ENCODE peak calls at places on chromosomes 16 and 17, in five cellular contexts. J is memory B cell, Z is hepatocyte, W is transverse colon, E is non-pigmented ciliary epithelial cell. D is an unnamed sample.

GRCh38 chr16:83802559-83802958 is 5.2 kb upstream of the HSBP1 start:
- DNase-seq in W (no peak), E (no peak), J (no peak), Z (no peak), D (no peak)

GRCh38 chr17:82399601-82400101 is 18.5 kb upstream of the HEXD start:
- DNase-seq in W (no peak), Z (no peak), J (no peak), E (no peak), D (no peak)

GRCh38 chr17:74045608-74046007 is 157.9 kb upstream of the RPL38 start:
- DNase-seq in J (no peak), Z (peak), W (no peak), E (no peak), D (no peak)

GRCh38 chr17:62648247-62648953 is 20.9 kb downstream of the MRC2 start:
- DNase-seq in J (no peak), E (no peak), Z (no peak), W (no peak), D (no peak)

GRCh38 chr17:17191346-17191792 is 14.8 kb downstream of the PLD6 start:
- DNase-seq in W (no peak), J (no peak), Z (no peak), E (peak), D (no peak)

GRCh38 chr17:76584427-76585047 is 1.1 kb downstream of the ST6GALNAC2 start:
- DNase-seq in Z (peak), E (no peak), J (no peak), W (no peak), D (no peak)

GRCh38 chr16:49528035-49528434 is 154.4 kb downstream of the C16orf78 start:
- DNase-seq in J (no peak), E (no peak), Z (peak), W (no peak), D (no peak)

GRCh38 chr16:65071371-65072311 is 50.2 kb downstream of the CDH11 start:
- DNase-seq in J (no peak), Z (no peak), W (peak), E (no peak), D (peak)

GRCh38 chr17:19720210-19720475 is 3.8 kb upstream of the SLC47A2 start:
- DNase-seq in W (no peak), J (no peak), E (no peak), Z (no peak), D (no peak)

GRCh38 chr16:4293822-4294457 is 21.1 kb upstream of the TFAP4 start:
- DNase-seq in W (no peak), Z (peak), J (no peak), E (no peak), D (peak)

GRCh38 chr17:77375917-77376651 is 235.3 kb downstream of the SEC14L1 start:
- DNase-seq in Z (peak), J (no peak), W (peak), E (no peak), D (no peak)

GRCh38 chr17:16933317-16934132 is 38.4 kb downstream of the TNFRSF13B start:
- DNase-seq in Z (no peak), W (no peak), E (no peak), J (no peak), D (no peak)

GRCh38 chr17:4940625-4941021 is 555 bp downstream of the RNF167 start:
- DNase-seq in Z (no peak), W (peak), J (no peak), E (no peak), D (no peak)

GRCh38 chr17:32596666-32597065 is 109.9 kb downstream of the CDK5R1 start:
- DNase-seq in J (no peak), Z (no peak), E (no peak), W (no peak), D (no peak)

GRCh38 chr16:31704138-31704537 is 169.5 kb upstream of the ZNF267 start:
- DNase-seq in Z (no peak), J (no peak), E (no peak), W (no peak), D (no peak)

GRCh38 chr17:40327735-40328385 is 18.9 kb downstream of the RARA start:
- DNase-seq in W (no peak), J (no peak), E (no peak), Z (no peak), D (no peak)

GRCh38 chr17:6756425-6757012 is 673 bp downstream of the XAF1 start:
- DNase-seq in W (no peak), J (no peak), Z (no peak), E (no peak), D (no peak)

GRCh38 chr16:87812200-87812656 is 46.4 kb upstream of the KLHDC4 start:
- DNase-seq in Z (no peak), E (no peak), J (no peak), W (no peak), D (no peak)

GRCh38 chr17:6546069-6546718 is 10.2 kb downstream of the PITPNM3 start:
- DNase-seq in Z (no peak), J (no peak), E (peak), W (no peak), D (no peak)

GRCh38 chr17:50609376-50610074 is 25.2 kb upstream of the ABCC3 start:
- DNase-seq in E (no peak), W (no peak), Z (no peak), J (no peak), D (no peak)

GRCh38 chr16:31064882-31065461 is 9.1 kb downstream of the ZNF668 start:
- DNase-seq in W (no peak), Z (peak), E (peak), J (no peak), D (peak)

GRCh38 chr17:72498671-72499210 is 377.9 kb downstream of the SOX9 start:
- DNase-seq in Z (no peak), E (no peak), W (no peak), J (no peak), D (peak)

GRCh38 chr17:64276961-64277505 is 14.0 kb upstream of the TEX2 start:
- DNase-seq in E (no peak), Z (no peak), W (no peak), J (no peak), D (no peak)

GRCh38 chr17:59378621-59379194 is 47.3 kb downstream of the YPEL2 start:
- DNase-seq in W (peak), J (no peak), E (peak), Z (no peak), D (no peak)

GRCh38 chr16:58086381-58087208 is 42.6 kb downstream of the CFAP20 start:
- DNase-seq in W (no peak), Z (no peak), J (no peak), E (no peak), D (no peak)

GRCh38 chr16:29962344-29962994 is 590 bp downstream of the TMEM219 start:
- DNase-seq in J (no peak), E (no peak), W (peak), Z (peak), D (no peak)

GRCh38 chr17:37742762-37743611 is 1.9 kb downstream of the HNF1B start:
- DNase-seq in E (no peak), J (peak), Z (peak), W (peak), D (peak)